ENCODE peak calls at places on chromosome 19, in five cellular contexts. R is mammary epithelial cell, E is NCI-H524, W is ACHN, V is RPMI7951. T is an unnamed sample.

GRCh38 chr19:13195678-13196077 is 45.5 kb downstream of the IER2 start:
- DNase-seq in R (no peak), E (peak), W (no peak), V (no peak), T (peak)

GRCh38 chr19:10660346-10660745 is 6.2 kb downstream of the ILF3 start:
- DNase-seq in R (no peak), E (no peak), W (no peak), V (no peak), T (no peak)

GRCh38 chr19:47093254-47093653 is 20.3 kb downstream of the ZC3H4 start:
- DNase-seq in R (no peak), E (no peak), W (no peak), V (no peak), T (peak)

GRCh38 chr19:1400281-1401137 is 833 bp downstream of the GAMT start:
- DNase-seq in R (no peak), E (peak), W (no peak), V (no peak), T (no peak)

GRCh38 chr19:8585894-8586750 is 8.9 kb upstream of the MYO1F start:
- DNase-seq in R (no peak), E (no peak), W (peak), V (peak), T (peak)

GRCh38 chr19:51001495-51001894 is at the start of gene KLK8:
- DNase-seq in R (peak), E (no peak), W (no peak), V (no peak), T (no peak)

GRCh38 chr19:986083-986482 is 1.9 kb downstream of the WDR18 start:
- DNase-seq in R (no peak), E (no peak), W (no peak), V (no peak), T (no peak)

GRCh38 chr19:5200844-5201243 is 139.8 kb downstream of the PTPRS start:
- DNase-seq in R (no peak), E (no peak), W (no peak), V (peak), T (no peak)

GRCh38 chr19:10270180-10270615 is 722 bp upstream of the ICAM1 start:
- DNase-seq in R (no peak), E (no peak), W (no peak), V (peak), T (peak)